ENCODE peak calls at places on chromosome 18, in seven cellular contexts. G is LNCaP clone FGC, F is suprapubic skin, Q is GM23248, A is GM12878, I is IMR-90, J is GM12864. M is an unnamed sample.

GRCh38 chr18:22408059-22408458 is 9.7 kb downstream of the CTAGE1 start:
- DNase-seq in G (no peak), F (no peak), Q (no peak), A (no peak), I (no peak), J (no peak), M (no peak)

GRCh38 chr18:63823516-63824219 is 48.5 kb downstream of the SERPINB7 start:
- DNase-seq in G (no peak), F (no peak), Q (peak; percentile 9), A (no peak), I (peak; percentile 77), J (no peak), M (peak; percentile 24)

GRCh38 chr18:48615566-48616401 is 77.0 kb downstream of the CTIF start:
- DNase-seq in G (peak; percentile 97), F (no peak), Q (no peak), A (no peak), I (no peak), J (no peak), M (no peak)

GRCh38 chr18:49111191-49111988 is 160.6 kb upstream of the SMAD7 start:
- DNase-seq in G (no peak), F (no peak), Q (peak; percentile 10), A (no peak), I (no peak), J (no peak), M (peak; percentile 34)

GRCh38 chr18:274313-274712 is 6.5 kb upstream of the THOC1 start:
- DNase-seq in G (no peak), F (no peak), Q (no peak), A (no peak), I (no peak), J (no peak), M (no peak)

GRCh38 chr18:24446453-24446852 is 14.0 kb upstream of the HRH4 start:
- DNase-seq in G (no peak), F (no peak), Q (no peak), A (no peak), I (no peak), J (no peak), M (no peak)

GRCh38 chr18:12820526-12820925 is 63.5 kb downstream of the PTPN2 start:
- DNase-seq in G (no peak), F (no peak), Q (no peak), A (no peak), I (no peak), J (no peak), M (no peak)

GRCh38 chr18:60684843-60685513 is 312.4 kb upstream of the MC4R start:
- DNase-seq in G (no peak), F (no peak), Q (peak; percentile 34), A (no peak), I (peak; percentile 17), J (no peak), M (peak; percentile 68)

DNA sequence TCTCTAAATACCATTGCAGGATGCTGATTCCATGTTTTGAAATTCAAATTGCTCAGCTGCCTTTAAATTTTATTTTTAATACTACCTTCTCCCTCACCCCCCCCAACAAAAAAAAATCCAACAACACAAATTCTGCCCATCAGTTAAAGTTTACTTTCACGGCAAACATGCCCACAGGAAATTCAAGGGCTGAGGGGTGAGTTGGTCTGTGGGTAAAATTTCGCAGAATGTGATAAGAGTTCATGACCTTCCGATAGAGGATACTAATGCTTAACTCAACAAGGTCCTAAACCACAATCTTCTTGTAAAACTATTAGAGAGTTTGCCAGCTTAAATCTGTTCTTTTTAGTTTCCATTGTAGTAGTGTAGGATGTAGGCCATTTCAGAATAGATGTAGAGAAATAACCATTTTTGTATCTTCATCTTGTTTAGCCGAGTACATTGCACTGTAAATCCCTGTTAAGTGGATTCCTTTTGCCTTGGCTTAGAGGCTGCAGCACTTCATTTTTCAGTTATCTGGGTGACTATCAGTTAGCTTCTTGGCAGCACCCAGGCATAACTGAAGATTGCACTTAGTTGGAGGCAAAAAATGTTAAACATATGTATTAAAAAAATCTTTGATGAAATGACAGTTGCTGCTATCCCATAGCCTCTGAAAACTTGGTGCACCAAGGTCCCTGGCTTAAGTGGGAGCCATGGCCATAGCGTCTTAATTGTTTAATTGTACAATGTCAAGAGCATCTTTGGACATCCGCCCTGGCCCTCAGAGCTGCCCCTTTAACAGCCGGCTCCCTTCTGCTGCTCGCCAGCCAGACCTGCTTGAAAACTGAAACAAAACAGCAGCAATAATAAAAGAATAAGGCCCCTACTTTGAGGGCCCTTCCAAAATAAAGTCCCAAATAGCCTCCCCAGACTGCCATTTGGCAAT is 232.4 kb downstream of the HAUS1 start:
- DNase-seq in G (no peak), F (peak; percentile 9), Q (no peak), A (no peak), I (no peak), J (no peak), M (no peak)
- H3K4me3 ChIP-seq in G (no peak overlapping the region), F (no peak overlapping the region), Q (no peak overlapping the region), A (no peak overlapping the region), I (no peak overlapping the region), J (no peak overlapping the region), M (no peak overlapping the region)

GRCh38 chr18:32771169-32771751 is 1.6 kb downstream of the KLHL14 start:
- DNase-seq in G (no peak), F (no peak), Q (no peak), A (no peak), I (no peak), J (no peak), M (peak; percentile 4)
- H3K4me3 ChIP-seq in G (no peak overlapping the region), F (peak overlapping the region; percentile 50), Q (no peak overlapping the region), A (no peak overlapping the region), I (no peak overlapping the region), J (no peak overlapping the region), M (peak overlapping the region; percentile 4)

DNA sequence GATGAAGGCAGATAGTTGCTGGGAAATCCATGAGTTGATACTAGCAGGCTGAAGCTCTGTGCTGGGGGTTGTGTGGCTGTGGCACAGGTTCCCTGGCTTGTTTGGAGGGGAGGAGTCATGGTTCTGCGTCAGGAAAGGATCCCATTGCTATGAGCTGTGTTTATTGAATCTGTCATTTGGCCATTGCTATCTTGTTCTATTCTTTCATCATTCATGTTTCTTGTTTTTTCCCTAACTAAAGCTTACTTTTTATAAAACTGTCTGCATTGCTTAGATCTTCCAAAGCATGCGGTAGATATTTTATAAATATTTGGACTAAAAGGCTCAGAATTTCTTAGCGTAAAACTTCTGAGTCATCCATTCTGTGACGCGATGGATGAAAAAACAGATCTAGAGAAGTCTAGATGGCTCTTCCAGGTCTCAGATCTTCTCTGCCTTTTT is 335.3 kb downstream of the PTPRM start:
- DNase-seq in G (no peak), F (no peak), Q (peak; percentile 34), A (no peak), I (peak; percentile 99), J (no peak), M (peak; percentile 94)
- H3K4me3 ChIP-seq in G (no peak overlapping the region), F (no peak overlapping the region), Q (no peak overlapping the region), A (no peak overlapping the region), I (no peak overlapping the region), J (no peak overlapping the region), M (peak overlapping the region; percentile 2)

DNA sequence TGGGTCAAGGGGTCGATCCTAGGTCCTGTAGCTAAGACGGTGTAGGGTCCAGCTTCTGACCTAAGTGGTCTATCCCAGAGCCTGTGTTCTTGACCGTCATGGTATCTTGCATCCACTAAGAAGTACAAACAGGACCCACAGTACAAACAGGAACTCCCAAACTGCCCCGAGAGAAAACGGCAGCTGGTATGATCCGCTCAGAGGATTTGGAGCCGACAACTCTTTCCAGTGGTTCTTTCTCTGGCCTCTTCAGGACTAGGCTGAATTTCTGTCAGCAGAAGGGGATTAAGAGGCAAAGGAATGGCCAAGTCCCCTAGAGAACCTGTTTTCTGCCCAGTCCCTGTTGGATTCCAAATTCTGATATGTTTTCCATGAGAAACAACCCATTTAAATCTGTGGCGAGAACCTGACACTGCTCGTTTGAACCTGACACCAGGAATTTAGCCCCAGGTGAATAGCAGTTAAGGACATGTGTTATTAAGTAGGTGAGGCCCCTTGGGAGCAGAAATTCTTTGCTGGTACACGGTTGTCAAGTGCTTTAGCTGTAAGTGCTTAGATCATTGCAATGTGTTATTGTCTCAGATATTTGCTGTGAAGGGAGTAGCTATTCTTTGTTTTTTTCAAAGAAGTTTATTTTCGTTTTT is 50.5 kb upstream of the TXNDC2 start:
- DNase-seq in G (no peak), F (no peak), Q (no peak), A (no peak), I (no peak), J (no peak), M (no peak)
- H3K4me3 ChIP-seq in G (no peak overlapping the region), F (no peak overlapping the region), Q (no peak overlapping the region), A (no peak overlapping the region), I (no peak overlapping the region), J (no peak overlapping the region), M (no peak overlapping the region)

DNA sequence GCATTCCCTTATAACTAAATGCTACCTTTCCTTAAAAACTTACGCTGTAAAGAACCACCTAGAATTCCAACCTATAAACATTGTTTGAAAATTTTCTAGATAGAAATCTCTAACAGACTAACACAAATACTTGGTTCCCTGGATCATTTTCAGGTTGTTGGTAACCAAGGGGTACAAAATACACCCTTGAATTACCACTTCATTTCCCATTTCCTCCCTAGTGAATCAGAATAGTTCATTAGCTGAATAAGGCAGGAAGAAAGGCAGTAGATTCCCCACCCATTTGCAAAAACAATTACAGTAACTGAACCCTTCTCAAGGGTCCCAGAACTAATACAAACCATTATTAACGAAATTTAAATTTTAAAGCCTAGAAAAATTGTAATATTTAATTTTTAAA is 5.5 kb downstream of the MEX3C start:
- DNase-seq in G (no peak), F (no peak), Q (peak; percentile 16), A (no peak), I (no peak), J (no peak), M (no peak)
- H3K4me3 ChIP-seq in G (no peak overlapping the region), F (no peak overlapping the region), Q (no peak overlapping the region), A (peak overlapping the region; percentile 45), I (no peak overlapping the region), J (no peak overlapping the region), M (no peak overlapping the region)

GRCh38 chr18:3245853-3246635 is 1.6 kb upstream of the MYL12A start:
- DNase-seq in G (peak; percentile 69), F (peak; percentile 93), Q (peak; percentile 95), A (no peak), I (peak; percentile 82), J (peak; percentile 79), M (peak; percentile 95)

GRCh38 chr18:3248062-3248669 is 565 bp downstream of the MYL12A start:
- DNase-seq in G (no peak), F (no peak), Q (peak; percentile 72), A (no peak), I (peak; percentile 59), J (no peak), M (peak; percentile 62)

GRCh38 chr18:3246636-3247242 is 862 bp upstream of the MYL12A start:
- DNase-seq in G (no peak), F (peak; percentile 75), Q (peak; percentile 61), A (no peak), I (no peak), J (no peak), M (no peak)

GRCh38 chr18:3247243-3248061 is at the start of gene MYL12A:
- DNase-seq in G (peak; percentile 98), F (peak; percentile 98), Q (peak; percentile 97), A (peak; percentile 98), I (peak; percentile 98), J (peak; percentile 97), M (peak; percentile 99)

DNA sequence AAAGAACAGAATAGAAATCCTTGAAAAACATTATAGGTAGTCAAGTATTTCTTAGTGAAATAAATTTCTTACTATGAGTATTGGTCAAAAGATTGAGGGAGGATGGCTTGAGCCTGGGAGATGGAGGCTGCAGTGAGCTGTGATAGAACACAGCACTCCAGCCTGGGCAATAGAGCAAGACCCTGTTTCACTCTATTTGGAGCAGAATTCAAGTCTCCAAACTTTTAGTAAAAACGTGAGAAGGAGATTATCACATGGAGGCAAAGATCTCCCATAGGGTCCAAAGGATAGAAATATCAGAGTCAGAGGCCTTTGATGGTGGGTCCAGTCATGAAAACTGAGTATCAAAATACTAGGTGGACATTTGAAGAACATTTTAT is 2.4 kb upstream of the MYL12A start:
- DNase-seq in G (no peak), F (no peak), Q (no peak), A (no peak), I (no peak), J (no peak), M (no peak)
- H3K4me3 ChIP-seq in G (no peak overlapping the region), F (no peak overlapping the region), Q (peak overlapping the region; percentile 99), A (peak overlapping the region; percentile 91), I (no peak overlapping the region), J (peak overlapping the region; percentile 92), M (no peak overlapping the region)

M was measured in choroid plexus epithelial cell.